ENCODE peak calls at places on chromosomes 7 and 10, in ten cellular contexts. One of them, this sample, is unnamed.

GRCh38 chr10:93149761-93150160 is 76.1 kb downstream of the CYP26A1 start:
- DNase-seq in lower leg skin: no peak
- DNase-seq in HCT116: no peak
- DNase-seq in uterus: no peak
- DNase-seq in fibroblast of the aortic adventitia: peak
- DNase-seq in psoas muscle: no peak
- DNase-seq in cardiac fibroblast: peak
- DNase-seq in hepatocyte: no peak
- DNase-seq in epithelial cell of esophagus: no peak
- DNase-seq in choroid plexus epithelial cell: peak
- DNase-seq in this sample: no peak

GRCh38 chr10:28948045-28948444 is 270.7 kb downstream of the BAMBI start:
- DNase-seq in lower leg skin: no peak
- DNase-seq in HCT116: no peak
- DNase-seq in uterus: no peak
- DNase-seq in fibroblast of the aortic adventitia: peak
- DNase-seq in psoas muscle: no peak
- DNase-seq in cardiac fibroblast: no peak
- DNase-seq in hepatocyte: no peak
- DNase-seq in epithelial cell of esophagus: peak
- DNase-seq in choroid plexus epithelial cell: peak
- DNase-seq in this sample: no peak

GRCh38 chr10:35378547-35379210 is 42.4 kb downstream of the CCNY start:
- DNase-seq in lower leg skin: no peak
- DNase-seq in HCT116: no peak
- DNase-seq in uterus: no peak
- DNase-seq in fibroblast of the aortic adventitia: no peak
- DNase-seq in psoas muscle: no peak
- DNase-seq in cardiac fibroblast: peak
- DNase-seq in hepatocyte: no peak
- DNase-seq in epithelial cell of esophagus: peak
- DNase-seq in choroid plexus epithelial cell: peak
- DNase-seq in this sample: peak

GRCh38 chr10:50566150-50566549 is 57.6 kb downstream of the SGMS1 start:
- DNase-seq in lower leg skin: no peak
- DNase-seq in HCT116: no peak
- DNase-seq in uterus: no peak
- DNase-seq in fibroblast of the aortic adventitia: no peak
- DNase-seq in psoas muscle: no peak
- DNase-seq in cardiac fibroblast: no peak
- DNase-seq in hepatocyte: no peak
- DNase-seq in epithelial cell of esophagus: no peak
- DNase-seq in choroid plexus epithelial cell: no peak
- DNase-seq in this sample: no peak

GRCh38 chr10:128883126-128884060 is 583.6 kb upstream of the MGMT start:
- DNase-seq in lower leg skin: no peak
- DNase-seq in HCT116: no peak
- DNase-seq in uterus: no peak
- DNase-seq in fibroblast of the aortic adventitia: no peak
- DNase-seq in psoas muscle: no peak
- DNase-seq in cardiac fibroblast: no peak
- DNase-seq in hepatocyte: no peak
- DNase-seq in epithelial cell of esophagus: no peak
- DNase-seq in choroid plexus epithelial cell: no peak
- DNase-seq in this sample: no peak

GRCh38 chr10:34092891-34093290 is 722.2 kb downstream of the PARD3 start:
- DNase-seq in lower leg skin: no peak
- DNase-seq in HCT116: no peak
- DNase-seq in uterus: no peak
- DNase-seq in fibroblast of the aortic adventitia: peak
- DNase-seq in psoas muscle: no peak
- DNase-seq in cardiac fibroblast: peak
- DNase-seq in hepatocyte: no peak
- DNase-seq in epithelial cell of esophagus: peak
- DNase-seq in choroid plexus epithelial cell: peak
- DNase-seq in this sample: peak

GRCh38 chr10:6033954-6034353 is 28.2 kb downstream of the IL2RA start:
- DNase-seq in lower leg skin: no peak
- DNase-seq in HCT116: no peak
- DNase-seq in uterus: no peak
- DNase-seq in fibroblast of the aortic adventitia: no peak
- DNase-seq in psoas muscle: no peak
- DNase-seq in cardiac fibroblast: peak
- DNase-seq in hepatocyte: no peak
- DNase-seq in epithelial cell of esophagus: no peak
- DNase-seq in choroid plexus epithelial cell: no peak
- DNase-seq in this sample: no peak

GRCh38 chr7:157834501-157835143 is 497.8 kb downstream of the DNAJB6 start:
- DNase-seq in lower leg skin: no peak
- DNase-seq in HCT116: no peak
- DNase-seq in uterus: no peak
- DNase-seq in fibroblast of the aortic adventitia: no peak
- DNase-seq in psoas muscle: no peak
- DNase-seq in cardiac fibroblast: no peak
- DNase-seq in hepatocyte: no peak
- DNase-seq in epithelial cell of esophagus: no peak
- DNase-seq in choroid plexus epithelial cell: peak
- DNase-seq in this sample: no peak

GRCh38 chr10:15369642-15370211 is 1.4 kb downstream of the FAM171A1 start:
- DNase-seq in lower leg skin: no peak
- DNase-seq in HCT116: no peak
- DNase-seq in uterus: no peak
- DNase-seq in fibroblast of the aortic adventitia: no peak
- DNase-seq in psoas muscle: peak
- DNase-seq in cardiac fibroblast: peak
- DNase-seq in hepatocyte: peak
- DNase-seq in epithelial cell of esophagus: no peak
- DNase-seq in choroid plexus epithelial cell: no peak
- DNase-seq in this sample: no peak

GRCh38 chr7:80873140-80873539 is 45.7 kb downstream of the SEMA3C start:
- DNase-seq in lower leg skin: no peak
- DNase-seq in HCT116: no peak
- DNase-seq in uterus: no peak
- DNase-seq in fibroblast of the aortic adventitia: no peak
- DNase-seq in psoas muscle: no peak
- DNase-seq in cardiac fibroblast: no peak
- DNase-seq in hepatocyte: no peak
- DNase-seq in epithelial cell of esophagus: no peak
- DNase-seq in choroid plexus epithelial cell: no peak
- DNase-seq in this sample: no peak

GRCh38 chr10:23094786-23095403 is 484 bp upstream of the MSRB2 start:
- DNase-seq in lower leg skin: no peak
- DNase-seq in HCT116: no peak
- DNase-seq in uterus: no peak
- DNase-seq in fibroblast of the aortic adventitia: no peak
- DNase-seq in psoas muscle: no peak
- DNase-seq in cardiac fibroblast: no peak
- DNase-seq in hepatocyte: no peak
- DNase-seq in epithelial cell of esophagus: no peak
- DNase-seq in choroid plexus epithelial cell: no peak
- DNase-seq in this sample: no peak

GRCh38 chr10:103843854-103844567 is 11.4 kb downstream of the SH3PXD2A start:
- DNase-seq in lower leg skin: no peak
- DNase-seq in HCT116: no peak
- DNase-seq in uterus: no peak
- DNase-seq in fibroblast of the aortic adventitia: peak
- DNase-seq in psoas muscle: peak
- DNase-seq in cardiac fibroblast: peak
- DNase-seq in hepatocyte: no peak
- DNase-seq in epithelial cell of esophagus: no peak
- DNase-seq in choroid plexus epithelial cell: no peak
- DNase-seq in this sample: no peak

GRCh38 chr10:11387044-11387443 is 224.4 kb downstream of the USP6NL start:
- DNase-seq in lower leg skin: no peak
- DNase-seq in HCT116: no peak
- DNase-seq in uterus: no peak
- DNase-seq in fibroblast of the aortic adventitia: no peak
- DNase-seq in psoas muscle: no peak
- DNase-seq in cardiac fibroblast: peak
- DNase-seq in hepatocyte: no peak
- DNase-seq in epithelial cell of esophagus: no peak
- DNase-seq in choroid plexus epithelial cell: no peak
- DNase-seq in this sample: no peak

GRCh38 chr10:95056744-95057363 is 12.4 kb downstream of the CYP2C8 start:
- DNase-seq in lower leg skin: no peak
- DNase-seq in HCT116: no peak
- DNase-seq in uterus: no peak
- DNase-seq in fibroblast of the aortic adventitia: no peak
- DNase-seq in psoas muscle: no peak
- DNase-seq in cardiac fibroblast: no peak
- DNase-seq in hepatocyte: no peak
- DNase-seq in epithelial cell of esophagus: no peak
- DNase-seq in choroid plexus epithelial cell: no peak
- DNase-seq in this sample: no peak

GRCh38 chr7:107691713-107692112 is 31.1 kb downstream of the SLC26A4 start:
- DNase-seq in lower leg skin: no peak
- DNase-seq in HCT116: no peak
- DNase-seq in uterus: no peak
- DNase-seq in fibroblast of the aortic adventitia: peak
- DNase-seq in psoas muscle: no peak
- DNase-seq in cardiac fibroblast: peak
- DNase-seq in hepatocyte: no peak
- DNase-seq in epithelial cell of esophagus: no peak
- DNase-seq in choroid plexus epithelial cell: peak
- DNase-seq in this sample: no peak

GRCh38 chr10:59885430-59886134 is 20.8 kb downstream of the CCDC6 start:
- DNase-seq in lower leg skin: no peak
- DNase-seq in HCT116: no peak
- DNase-seq in uterus: no peak
- DNase-seq in fibroblast of the aortic adventitia: no peak
- DNase-seq in psoas muscle: no peak
- DNase-seq in cardiac fibroblast: no peak
- DNase-seq in hepatocyte: no peak
- DNase-seq in epithelial cell of esophagus: no peak
- DNase-seq in choroid plexus epithelial cell: no peak
- DNase-seq in this sample: no peak

GRCh38 chr7:151069841-151070572 is 10.6 kb downstream of the FASTK start:
- DNase-seq in lower leg skin: no peak
- DNase-seq in HCT116: no peak
- DNase-seq in uterus: no peak
- DNase-seq in fibroblast of the aortic adventitia: no peak
- DNase-seq in psoas muscle: no peak
- DNase-seq in cardiac fibroblast: no peak
- DNase-seq in hepatocyte: no peak
- DNase-seq in epithelial cell of esophagus: no peak
- DNase-seq in choroid plexus epithelial cell: no peak
- DNase-seq in this sample: no peak

GRCh38 chr10:3923033-3923432 is 138.0 kb upstream of the KLF6 start:
- DNase-seq in lower leg skin: no peak
- DNase-seq in HCT116: no peak
- DNase-seq in uterus: no peak
- DNase-seq in fibroblast of the aortic adventitia: no peak
- DNase-seq in psoas muscle: no peak
- DNase-seq in cardiac fibroblast: no peak
- DNase-seq in hepatocyte: no peak
- DNase-seq in epithelial cell of esophagus: no peak
- DNase-seq in choroid plexus epithelial cell: no peak
- DNase-seq in this sample: no peak
- H3K4me3 ChIP-seq in lower leg skin: no peak
- H3K4me3 ChIP-seq in HCT116: no peak
- H3K4me3 ChIP-seq in uterus: no peak
- H3K4me3 ChIP-seq in fibroblast of the aortic adventitia: no peak
- H3K4me3 ChIP-seq in psoas muscle: no peak
- H3K4me3 ChIP-seq in cardiac fibroblast: no peak
- H3K4me3 ChIP-seq in hepatocyte: no peak
- H3K4me3 ChIP-seq in epithelial cell of esophagus: no peak
- H3K4me3 ChIP-seq in choroid plexus epithelial cell: no peak
- H3K4me3 ChIP-seq in this sample: no peak

GRCh38 chr7:136087881-136088280 is 110.7 kb upstream of the MTPN start:
- DNase-seq in lower leg skin: no peak
- DNase-seq in HCT116: no peak
- DNase-seq in uterus: no peak
- DNase-seq in fibroblast of the aortic adventitia: no peak
- DNase-seq in psoas muscle: no peak
- DNase-seq in cardiac fibroblast: no peak
- DNase-seq in hepatocyte: no peak
- DNase-seq in epithelial cell of esophagus: no peak
- DNase-seq in choroid plexus epithelial cell: no peak
- DNase-seq in this sample: no peak

GRCh38 chr7:136086712-136087111 is 109.6 kb upstream of the MTPN start:
- DNase-seq in lower leg skin: peak
- DNase-seq in HCT116: peak
- DNase-seq in uterus: peak
- DNase-seq in fibroblast of the aortic adventitia: peak
- DNase-seq in psoas muscle: no peak
- DNase-seq in cardiac fibroblast: peak
- DNase-seq in hepatocyte: peak
- DNase-seq in epithelial cell of esophagus: peak
- DNase-seq in choroid plexus epithelial cell: peak
- DNase-seq in this sample: peak
- H3K4me3 ChIP-seq in lower leg skin: no peak
- H3K4me3 ChIP-seq in HCT116: peak
- H3K4me3 ChIP-seq in uterus: peak
- H3K4me3 ChIP-seq in fibroblast of the aortic adventitia: peak
- H3K4me3 ChIP-seq in psoas muscle: peak
- H3K4me3 ChIP-seq in cardiac fibroblast: peak
- H3K4me3 ChIP-seq in hepatocyte: peak
- H3K4me3 ChIP-seq in epithelial cell of esophagus: peak
- H3K4me3 ChIP-seq in choroid plexus epithelial cell: peak
- H3K4me3 ChIP-seq in this sample: peak

DNA sequence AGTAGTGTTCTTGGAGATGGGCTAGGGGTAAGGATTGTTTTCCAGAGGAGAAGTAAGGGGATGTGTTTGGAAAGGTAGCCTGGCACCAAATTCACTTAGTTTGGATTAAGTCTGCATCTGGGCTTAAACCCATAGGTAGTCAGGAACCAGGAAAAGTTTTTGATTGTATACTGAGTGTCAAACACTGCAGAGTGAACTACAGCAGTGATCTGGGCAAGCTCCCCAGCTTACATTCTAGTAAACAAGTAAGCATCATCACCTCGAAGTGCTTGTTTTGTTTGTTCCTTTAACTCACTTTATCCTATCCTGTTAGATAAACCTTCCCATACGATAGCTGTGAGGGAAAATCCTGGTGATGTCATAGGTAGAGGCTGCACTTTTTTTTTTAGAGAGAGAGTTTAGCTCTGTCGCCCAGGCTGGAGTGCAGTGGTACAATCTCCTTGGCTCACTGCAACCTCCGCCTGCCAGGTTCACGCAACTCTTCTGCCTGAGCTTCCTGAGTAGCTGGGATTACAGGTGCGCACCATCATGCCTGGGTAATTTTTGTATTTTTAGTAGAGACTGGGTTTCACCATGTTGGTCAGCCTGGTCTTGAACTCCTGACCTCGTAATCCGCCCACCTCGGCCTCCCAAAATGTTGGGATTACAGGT is 2.4 kb downstream of the RPS24 start:
- DNase-seq in lower leg skin: no peak
- DNase-seq in HCT116: no peak
- DNase-seq in uterus: no peak
- DNase-seq in fibroblast of the aortic adventitia: no peak
- DNase-seq in psoas muscle: no peak
- DNase-seq in cardiac fibroblast: no peak
- DNase-seq in hepatocyte: no peak
- DNase-seq in epithelial cell of esophagus: no peak
- DNase-seq in choroid plexus epithelial cell: no peak
- DNase-seq in this sample: no peak
- H3K4me3 ChIP-seq in lower leg skin: no peak
- H3K4me3 ChIP-seq in HCT116: no peak
- H3K4me3 ChIP-seq in uterus: no peak
- H3K4me3 ChIP-seq in fibroblast of the aortic adventitia: peak
- H3K4me3 ChIP-seq in psoas muscle: peak
- H3K4me3 ChIP-seq in cardiac fibroblast: no peak
- H3K4me3 ChIP-seq in hepatocyte: no peak
- H3K4me3 ChIP-seq in epithelial cell of esophagus: peak
- H3K4me3 ChIP-seq in choroid plexus epithelial cell: no peak
- H3K4me3 ChIP-seq in this sample: no peak

GRCh38 chr7:65235586-65235985 is 138.1 kb upstream of the ZNF92 start:
- DNase-seq in lower leg skin: no peak
- DNase-seq in HCT116: no peak
- DNase-seq in uterus: no peak
- DNase-seq in fibroblast of the aortic adventitia: no peak
- DNase-seq in psoas muscle: no peak
- DNase-seq in cardiac fibroblast: no peak
- DNase-seq in hepatocyte: no peak
- DNase-seq in epithelial cell of esophagus: no peak
- DNase-seq in choroid plexus epithelial cell: no peak
- DNase-seq in this sample: no peak
- H3K4me3 ChIP-seq in lower leg skin: no peak
- H3K4me3 ChIP-seq in HCT116: no peak
- H3K4me3 ChIP-seq in uterus: no peak
- H3K4me3 ChIP-seq in fibroblast of the aortic adventitia: no peak
- H3K4me3 ChIP-seq in psoas muscle: no peak
- H3K4me3 ChIP-seq in cardiac fibroblast: no peak
- H3K4me3 ChIP-seq in hepatocyte: no peak
- H3K4me3 ChIP-seq in epithelial cell of esophagus: no peak
- H3K4me3 ChIP-seq in choroid plexus epithelial cell: no peak
- H3K4me3 ChIP-seq in this sample: no peak